ENCODE peak calls at places on chromosomes 11 and 22, in four cellular contexts. One of them, this sample, is unnamed.

GRCh38 chr11:16170448-16170847 is 185.9 kb downstream of the SOX6 start:
- DNase-seq in body of pancreas: no peak
- DNase-seq in right lobe of liver: no peak
- DNase-seq in Peyer's patch: no peak
- DNase-seq in this sample: no peak

GRCh38 chr11:66531841-66532240 is 14.0 kb downstream of the ZDHHC24 start:
- DNase-seq in Peyer's patch: no peak
- DNase-seq in body of pancreas: no peak
- DNase-seq in right lobe of liver: no peak
- DNase-seq in this sample: no peak

GRCh38 chr22:46094676-46095075 is 55.6 kb upstream of the PPARA start:
- DNase-seq in Peyer's patch: no peak
- DNase-seq in body of pancreas: no peak
- DNase-seq in right lobe of liver: no peak
- DNase-seq in this sample: no peak

GRCh38 chr22:28139993-28140392 is 220.9 kb upstream of the PITPNB start:
- DNase-seq in Peyer's patch: no peak
- DNase-seq in body of pancreas: no peak
- DNase-seq in right lobe of liver: no peak
- DNase-seq in this sample: no peak

GRCh38 chr11:134538793-134539192 is 126.8 kb upstream of the B3GAT1 start:
- DNase-seq in right lobe of liver: no peak
- DNase-seq in Peyer's patch: no peak
- DNase-seq in body of pancreas: no peak
- DNase-seq in this sample: peak; percentile 30

GRCh38 chr22:40898850-40899357 is 37.0 kb upstream of the DNAJB7 start:
- DNase-seq in body of pancreas: no peak
- DNase-seq in right lobe of liver: no peak
- DNase-seq in Peyer's patch: no peak
- DNase-seq in this sample: no peak

GRCh38 chr22:18091916-18092526 is 14.2 kb downstream of the PEX26 start:
- DNase-seq in Peyer's patch: peak; percentile 41
- DNase-seq in right lobe of liver: peak; percentile 90
- DNase-seq in body of pancreas: peak; percentile 81
- DNase-seq in this sample: peak; percentile 92

GRCh38 chr11:111465400-111465799 is 46.8 kb downstream of the BTG4 start:
- DNase-seq in Peyer's patch: no peak
- DNase-seq in right lobe of liver: no peak
- DNase-seq in body of pancreas: no peak
- DNase-seq in this sample: no peak

GRCh38 chr22:36334838-36335603 is 52.7 kb downstream of the MYH9 start:
- DNase-seq in Peyer's patch: no peak
- DNase-seq in right lobe of liver: no peak
- DNase-seq in body of pancreas: peak; percentile 78
- DNase-seq in this sample: peak; percentile 78

GRCh38 chr11:83275888-83276641 is 10.1 kb downstream of the CCDC90B start:
- DNase-seq in body of pancreas: no peak
- DNase-seq in Peyer's patch: no peak
- DNase-seq in right lobe of liver: no peak
- DNase-seq in this sample: no peak

GRCh38 chr11:10285148-10285802 is 8.7 kb downstream of the SBF2 start:
- DNase-seq in Peyer's patch: no peak
- DNase-seq in right lobe of liver: no peak
- DNase-seq in body of pancreas: no peak
- DNase-seq in this sample: no peak

GRCh38 chr22:23282089-23282501 is 101.8 kb downstream of the BCR start:
- DNase-seq in right lobe of liver: no peak
- DNase-seq in Peyer's patch: no peak
- DNase-seq in body of pancreas: peak; percentile 89
- DNase-seq in this sample: peak; percentile 93

GRCh38 chr11:34199525-34199924 is 94.1 kb downstream of the NAT10 start:
- DNase-seq in right lobe of liver: no peak
- DNase-seq in Peyer's patch: no peak
- DNase-seq in body of pancreas: no peak
- DNase-seq in this sample: no peak

GRCh38 chr11:96238563-96239166 is 104.3 kb downstream of the MAML2 start:
- DNase-seq in body of pancreas: no peak
- DNase-seq in right lobe of liver: no peak
- DNase-seq in Peyer's patch: no peak
- DNase-seq in this sample: no peak

GRCh38 chr11:68828155-68828931 is 13.4 kb downstream of the CPT1A start:
- DNase-seq in Peyer's patch: no peak
- DNase-seq in right lobe of liver: peak; percentile 60
- DNase-seq in body of pancreas: peak; percentile 65
- DNase-seq in this sample: no peak

GRCh38 chr11:122853971-122854446 is 15.7 kb downstream of the CRTAM start:
- DNase-seq in body of pancreas: peak; percentile 55
- DNase-seq in Peyer's patch: no peak
- DNase-seq in right lobe of liver: no peak
- DNase-seq in this sample: peak; percentile 79

GRCh38 chr11:8604078-8604723 is 10.2 kb upstream of the STK33 start:
- DNase-seq in body of pancreas: peak; percentile 62
- DNase-seq in Peyer's patch: no peak
- DNase-seq in right lobe of liver: no peak
- DNase-seq in this sample: peak; percentile 70

GRCh38 chr11:33543823-33544222 is 156.8 kb downstream of the C11orf91 start:
- DNase-seq in Peyer's patch: no peak
- DNase-seq in right lobe of liver: no peak
- DNase-seq in body of pancreas: no peak
- DNase-seq in this sample: no peak

GRCh38 chr11:16252373-16252772 is 104.0 kb downstream of the SOX6 start:
- DNase-seq in Peyer's patch: no peak
- DNase-seq in body of pancreas: no peak
- DNase-seq in right lobe of liver: no peak
- DNase-seq in this sample: no peak

GRCh38 chr11:111379500-111380136 is 543 bp upstream of the POU2AF1 start:
- DNase-seq in right lobe of liver: no peak
- DNase-seq in Peyer's patch: peak; percentile 79
- DNase-seq in body of pancreas: no peak
- DNase-seq in this sample: no peak

GRCh38 chr11:100686476-100686875 is 612 bp upstream of the ARHGAP42 start:
- DNase-seq in Peyer's patch: no peak
- DNase-seq in body of pancreas: no peak
- DNase-seq in right lobe of liver: no peak
- DNase-seq in this sample: no peak

GRCh38 chr11:11073996-11074395 is 216.1 kb upstream of the ZBED5 start:
- DNase-seq in body of pancreas: no peak
- DNase-seq in right lobe of liver: no peak
- DNase-seq in Peyer's patch: no peak
- DNase-seq in this sample: no peak

GRCh38 chr11:122170815-122171475 is 54.9 kb upstream of the BLID start:
- DNase-seq in Peyer's patch: no peak
- DNase-seq in body of pancreas: no peak
- DNase-seq in right lobe of liver: no peak
- DNase-seq in this sample: no peak

GRCh38 chr22:45975266-45976161 is 1.4 kb downstream of the WNT7B start:
- DNase-seq in Peyer's patch: no peak
- DNase-seq in right lobe of liver: no peak
- DNase-seq in body of pancreas: peak; percentile 56
- DNase-seq in this sample: no peak

GRCh38 chr22:30216710-30217109 is 29.8 kb downstream of the LIF start:
- DNase-seq in right lobe of liver: peak; percentile 29
- DNase-seq in body of pancreas: no peak
- DNase-seq in Peyer's patch: no peak
- DNase-seq in this sample: no peak

GRCh38 chr11:126113515-126113957 is 50.9 kb upstream of the CDON start:
- DNase-seq in right lobe of liver: peak; percentile 96
- DNase-seq in Peyer's patch: peak; percentile 22
- DNase-seq in body of pancreas: peak; percentile 96
- DNase-seq in this sample: peak; percentile 96

GRCh38 chr11:355581-356458 is 13.5 kb upstream of the B4GALNT4 start:
- DNase-seq in Peyer's patch: peak; percentile 83
- DNase-seq in right lobe of liver: peak; percentile 97
- DNase-seq in body of pancreas: peak; percentile 95
- DNase-seq in this sample: peak; percentile 93

GRCh38 chr11:20647976-20648565 is 21.3 kb upstream of the NELL1 start:
- DNase-seq in body of pancreas: peak; percentile 51
- DNase-seq in Peyer's patch: peak; percentile 17
- DNase-seq in right lobe of liver: no peak
- DNase-seq in this sample: peak; percentile 64

GRCh38 chr22:37059876-37060449 is 8.4 kb downstream of the KCTD17 start:
- DNase-seq in right lobe of liver: no peak
- DNase-seq in body of pancreas: no peak
- DNase-seq in Peyer's patch: no peak
- DNase-seq in this sample: no peak

GRCh38 chr11:129348813-129349212 is 26.8 kb upstream of the BARX2 start:
- DNase-seq in body of pancreas: no peak
- DNase-seq in Peyer's patch: no peak
- DNase-seq in right lobe of liver: no peak
- DNase-seq in this sample: no peak

GRCh38 chr11:2893021-2893528 is 7.5 kb upstream of the CDKN1C start:
- DNase-seq in right lobe of liver: no peak
- DNase-seq in Peyer's patch: no peak
- DNase-seq in body of pancreas: no peak
- DNase-seq in this sample: no peak
- H3K4me1 ChIP-seq in right lobe of liver: peaks cover 21% of the 10 kb centered on the region
- H3K4me1 ChIP-seq in Peyer's patch: peaks cover 28% of the 10 kb centered on the region
- H3K4me1 ChIP-seq in body of pancreas: peaks cover 29% of the 10 kb centered on the region
- H3K4me1 ChIP-seq in this sample: peaks cover 19% of the 10 kb centered on the region

DNA sequence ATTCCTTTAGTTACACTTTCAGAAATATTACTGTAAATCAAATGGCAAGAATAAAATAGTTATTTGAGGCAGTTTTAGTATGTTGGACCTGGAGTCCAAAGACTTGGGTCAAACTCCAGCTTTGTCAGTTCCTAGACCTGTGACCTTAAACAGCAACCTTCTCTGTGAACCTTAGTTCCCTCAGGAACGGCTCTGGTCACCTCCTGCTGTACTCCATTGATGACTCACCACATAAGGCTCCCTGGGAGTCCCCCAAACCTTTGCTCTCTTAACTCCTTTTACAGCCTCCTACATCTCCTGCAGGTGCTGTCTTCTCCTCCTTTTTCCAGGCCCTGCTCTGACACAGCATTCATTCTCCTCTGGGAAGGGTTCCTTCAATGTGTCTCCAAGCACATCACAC is 29.1 kb downstream of the LIMK2 start:
- DNase-seq in body of pancreas: no peak
- DNase-seq in Peyer's patch: no peak
- DNase-seq in right lobe of liver: no peak
- DNase-seq in this sample: no peak
- TF ChIP-seq POLR2A in body of pancreas: no peak
- TF ChIP-seq POLR2A in Peyer's patch: no peak
- TF ChIP-seq POLR2A in right lobe of liver: no peak
- TF ChIP-seq POLR2A in this sample: no peak

GRCh38 chr11:114151631-114152030 is 92.1 kb downstream of the ZBTB16 start:
- DNase-seq in Peyer's patch: no peak
- DNase-seq in body of pancreas: no peak
- DNase-seq in right lobe of liver: no peak
- DNase-seq in this sample: no peak

GRCh38 chr11:114150671-114151070 is 91.2 kb downstream of the ZBTB16 start:
- DNase-seq in body of pancreas: peak; percentile 59
- DNase-seq in Peyer's patch: no peak
- DNase-seq in right lobe of liver: no peak
- DNase-seq in this sample: peak; percentile 17

GRCh38 chr11:114149689-114150407 is 90.3 kb downstream of the ZBTB16 start:
- DNase-seq in right lobe of liver: no peak
- DNase-seq in body of pancreas: no peak
- DNase-seq in Peyer's patch: no peak
- DNase-seq in this sample: no peak

GRCh38 chr11:114145166-114145695 is 85.7 kb downstream of the ZBTB16 start:
- DNase-seq in right lobe of liver: no peak
- DNase-seq in body of pancreas: no peak
- DNase-seq in Peyer's patch: no peak
- DNase-seq in this sample: no peak

GRCh38 chr11:114147389-114148382 is 88.2 kb downstream of the ZBTB16 start:
- DNase-seq in right lobe of liver: no peak
- DNase-seq in Peyer's patch: no peak
- DNase-seq in body of pancreas: peak; percentile 40
- DNase-seq in this sample: peak; percentile 77
- H3K27me3 ChIP-seq in right lobe of liver: no peaks in the 10 kb centered on the region
- H3K27me3 ChIP-seq in Peyer's patch: no peaks in the 10 kb centered on the region
- H3K27me3 ChIP-seq in body of pancreas: no peaks in the 10 kb centered on the region
- H3K27me3 ChIP-seq in this sample: no peaks in the 10 kb centered on the region

GRCh38 chr11:102705626-102706025 is at the start of gene MMP27:
- DNase-seq in right lobe of liver: no peak
- DNase-seq in Peyer's patch: no peak
- DNase-seq in body of pancreas: no peak
- DNase-seq in this sample: no peak

GRCh38 chr11:102708654-102709053 is 3.1 kb upstream of the MMP27 start:
- DNase-seq in Peyer's patch: no peak
- DNase-seq in right lobe of liver: no peak
- DNase-seq in body of pancreas: no peak
- DNase-seq in this sample: no peak

GRCh38 chr11:102703826-102704493 is 1.6 kb downstream of the MMP27 start:
- DNase-seq in body of pancreas: no peak
- DNase-seq in right lobe of liver: no peak
- DNase-seq in Peyer's patch: no peak
- DNase-seq in this sample: no peak

GRCh38 chr11:102709211-102709980 is 3.8 kb upstream of the MMP27 start:
- DNase-seq in body of pancreas: no peak
- DNase-seq in right lobe of liver: no peak
- DNase-seq in Peyer's patch: no peak
- DNase-seq in this sample: no peak

DNA sequence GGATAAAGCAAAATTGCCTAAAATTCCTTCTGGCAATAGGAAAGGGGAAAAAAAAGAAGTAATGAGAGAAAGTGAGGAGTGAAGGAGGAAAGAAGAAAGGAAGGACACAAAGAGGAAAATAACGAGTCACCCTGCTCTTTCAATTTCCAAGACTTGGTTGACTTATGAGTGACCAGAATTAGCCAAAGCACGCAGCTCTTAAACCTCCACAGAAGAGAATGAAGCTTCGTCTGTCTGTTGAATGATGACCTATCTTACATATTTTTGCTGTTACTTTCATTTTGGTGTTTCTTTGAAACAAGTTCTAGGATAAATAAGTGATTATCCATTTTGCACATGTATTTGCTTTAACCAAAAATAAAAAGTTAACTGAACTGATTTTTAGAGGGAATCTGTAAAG is 728 bp downstream of the MMP27 start:
- DNase-seq in right lobe of liver: no peak
- DNase-seq in body of pancreas: no peak
- DNase-seq in Peyer's patch: no peak
- DNase-seq in this sample: no peak
- H3K4me1 ChIP-seq in right lobe of liver: no peaks in the 10 kb centered on the region
- H3K4me1 ChIP-seq in body of pancreas: no peaks in the 10 kb centered on the region
- H3K4me1 ChIP-seq in Peyer's patch: no peaks in the 10 kb centered on the region
- H3K4me1 ChIP-seq in this sample: no peaks in the 10 kb centered on the region

GRCh38 chr11:61816736-61817455 is at the start of gene FADS1:
- DNase-seq in Peyer's patch: peak; percentile 78
- DNase-seq in body of pancreas: peak; percentile 89
- DNase-seq in right lobe of liver: peak; percentile 87
- DNase-seq in this sample: peak; percentile 93
- TF ChIP-seq POLR2A in Peyer's patch: no peak
- TF ChIP-seq POLR2A in body of pancreas: peak; percentile 17
- TF ChIP-seq POLR2A in right lobe of liver: peak; percentile 72
- TF ChIP-seq POLR2A in this sample: peak; percentile 71

This sample was measured in adrenal gland.